ENCODE peak calls at places on chromosomes 13 and 19, in eight cellular contexts. One of them, this sample, is unnamed.

GRCh38 chr19:10888421-10888866 is 17.1 kb downstream of the CARM1 start:
- DNase-seq in stomach: no peak
- DNase-seq in GM12865: peak; percentile 34
- DNase-seq in naive thymus-derived CD4-positive, alpha-beta T cell: no peak
- DNase-seq in brain microvascular endothelial cell: no peak
- DNase-seq in right lobe of liver: no peak
- DNase-seq in choroid plexus epithelial cell: no peak
- DNase-seq in CD4-positive, CD25-positive, alpha-beta regulatory T cell: no peak
- DNase-seq in this sample: no peak

GRCh38 chr13:39892731-39893293 is 237.3 kb downstream of the COG6 start:
- DNase-seq in choroid plexus epithelial cell: peak; percentile 66
- DNase-seq in CD4-positive, CD25-positive, alpha-beta regulatory T cell: peak; percentile 56
- DNase-seq in GM12865: no peak
- DNase-seq in brain microvascular endothelial cell: no peak
- DNase-seq in stomach: no peak
- DNase-seq in right lobe of liver: no peak
- DNase-seq in naive thymus-derived CD4-positive, alpha-beta T cell: peak; percentile 55
- DNase-seq in this sample: peak; percentile 99

GRCh38 chr19:18479964-18480723 is 41.7 kb downstream of the ELL start:
- DNase-seq in stomach: peak; percentile 49
- DNase-seq in naive thymus-derived CD4-positive, alpha-beta T cell: no peak
- DNase-seq in GM12865: no peak
- DNase-seq in brain microvascular endothelial cell: no peak
- DNase-seq in right lobe of liver: no peak
- DNase-seq in CD4-positive, CD25-positive, alpha-beta regulatory T cell: no peak
- DNase-seq in choroid plexus epithelial cell: peak; percentile 65
- DNase-seq in this sample: peak; percentile 77

GRCh38 chr19:45473366-45474190 is 5.8 kb downstream of the FOSB start:
- DNase-seq in naive thymus-derived CD4-positive, alpha-beta T cell: no peak
- DNase-seq in brain microvascular endothelial cell: peak; percentile 21
- DNase-seq in right lobe of liver: no peak
- DNase-seq in CD4-positive, CD25-positive, alpha-beta regulatory T cell: no peak
- DNase-seq in GM12865: no peak
- DNase-seq in choroid plexus epithelial cell: no peak
- DNase-seq in stomach: no peak
- DNase-seq in this sample: no peak

GRCh38 chr13:75263741-75264407 is 218.1 kb downstream of the TBC1D4 start:
- DNase-seq in brain microvascular endothelial cell: no peak
- DNase-seq in naive thymus-derived CD4-positive, alpha-beta T cell: no peak
- DNase-seq in right lobe of liver: no peak
- DNase-seq in GM12865: no peak
- DNase-seq in stomach: no peak
- DNase-seq in choroid plexus epithelial cell: peak; percentile 27
- DNase-seq in CD4-positive, CD25-positive, alpha-beta regulatory T cell: no peak
- DNase-seq in this sample: peak; percentile 19

GRCh38 chr19:45863840-45864628 is at the start of gene FOXA3:
- DNase-seq in naive thymus-derived CD4-positive, alpha-beta T cell: peak; percentile 50
- DNase-seq in right lobe of liver: peak; percentile 85
- DNase-seq in GM12865: peak; percentile 69
- DNase-seq in CD4-positive, CD25-positive, alpha-beta regulatory T cell: peak; percentile 60
- DNase-seq in brain microvascular endothelial cell: no peak
- DNase-seq in stomach: peak; percentile 81
- DNase-seq in choroid plexus epithelial cell: peak; percentile 17
- DNase-seq in this sample: no peak

GRCh38 chr19:11446652-11447301 is 11.3 kb downstream of the PRKCSH start:
- DNase-seq in CD4-positive, CD25-positive, alpha-beta regulatory T cell: no peak
- DNase-seq in stomach: peak; percentile 63
- DNase-seq in GM12865: no peak
- DNase-seq in choroid plexus epithelial cell: peak; percentile 40
- DNase-seq in brain microvascular endothelial cell: no peak
- DNase-seq in naive thymus-derived CD4-positive, alpha-beta T cell: peak; percentile 44
- DNase-seq in right lobe of liver: no peak
- DNase-seq in this sample: peak; percentile 17

GRCh38 chr19:48868196-48868886 is at the start of gene PLEKHA4:
- DNase-seq in right lobe of liver: peak; percentile 75
- DNase-seq in GM12865: no peak
- DNase-seq in stomach: peak; percentile 54
- DNase-seq in naive thymus-derived CD4-positive, alpha-beta T cell: no peak
- DNase-seq in CD4-positive, CD25-positive, alpha-beta regulatory T cell: no peak
- DNase-seq in brain microvascular endothelial cell: no peak
- DNase-seq in choroid plexus epithelial cell: peak; percentile 53
- DNase-seq in this sample: peak; percentile 57

GRCh38 chr19:35332817-35333216 is 3.8 kb downstream of the CD22 start:
- DNase-seq in GM12865: peak; percentile 82
- DNase-seq in choroid plexus epithelial cell: no peak
- DNase-seq in stomach: no peak
- DNase-seq in right lobe of liver: no peak
- DNase-seq in brain microvascular endothelial cell: no peak
- DNase-seq in naive thymus-derived CD4-positive, alpha-beta T cell: peak; percentile 43
- DNase-seq in CD4-positive, CD25-positive, alpha-beta regulatory T cell: peak; percentile 23
- DNase-seq in this sample: no peak

GRCh38 chr13:48539550-48539949 is 6.7 kb upstream of the RCBTB2 start:
- DNase-seq in CD4-positive, CD25-positive, alpha-beta regulatory T cell: no peak
- DNase-seq in GM12865: no peak
- DNase-seq in stomach: no peak
- DNase-seq in brain microvascular endothelial cell: no peak
- DNase-seq in right lobe of liver: no peak
- DNase-seq in choroid plexus epithelial cell: no peak
- DNase-seq in naive thymus-derived CD4-positive, alpha-beta T cell: no peak
- DNase-seq in this sample: no peak

GRCh38 chr13:100392709-100393630 is 195.6 kb downstream of the GGACT start:
- DNase-seq in CD4-positive, CD25-positive, alpha-beta regulatory T cell: peak; percentile 72
- DNase-seq in choroid plexus epithelial cell: peak; percentile 100
- DNase-seq in naive thymus-derived CD4-positive, alpha-beta T cell: no peak
- DNase-seq in right lobe of liver: no peak
- DNase-seq in stomach: peak; percentile 69
- DNase-seq in brain microvascular endothelial cell: peak; percentile 100
- DNase-seq in GM12865: peak; percentile 73
- DNase-seq in this sample: peak; percentile 100

DNA sequence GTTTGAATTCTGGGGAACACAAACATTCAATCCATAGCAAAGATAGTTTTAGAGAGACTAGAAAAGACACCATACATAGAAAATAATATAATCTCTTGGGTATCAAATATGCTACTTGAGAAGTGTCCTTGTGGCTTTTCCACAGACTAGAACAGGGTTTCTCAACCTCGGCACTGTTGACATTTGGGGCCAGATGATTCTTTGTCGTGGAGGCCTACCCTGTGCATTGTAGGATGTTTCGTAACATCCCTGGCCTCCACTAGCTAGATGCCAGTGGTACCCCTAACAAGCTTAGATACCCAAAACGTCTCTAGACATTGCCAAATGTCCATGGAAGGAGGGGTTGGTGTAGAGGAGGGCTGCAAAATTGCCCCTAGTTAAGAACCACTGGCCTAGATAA is 2.2 kb upstream of the ESD start:
- DNase-seq in right lobe of liver: no peak
- DNase-seq in stomach: no peak
- DNase-seq in GM12865: no peak
- DNase-seq in naive thymus-derived CD4-positive, alpha-beta T cell: no peak
- DNase-seq in choroid plexus epithelial cell: no peak
- DNase-seq in CD4-positive, CD25-positive, alpha-beta regulatory T cell: no peak
- DNase-seq in brain microvascular endothelial cell: no peak
- DNase-seq in this sample: no peak
- H3K4me3 ChIP-seq in right lobe of liver: no peak overlapping the region
- H3K4me3 ChIP-seq in stomach: no peak overlapping the region
- H3K4me3 ChIP-seq in GM12865: no peak overlapping the region
- H3K4me3 ChIP-seq in naive thymus-derived CD4-positive, alpha-beta T cell: no peak overlapping the region
- H3K4me3 ChIP-seq in choroid plexus epithelial cell: no peak overlapping the region
- H3K4me3 ChIP-seq in CD4-positive, CD25-positive, alpha-beta regulatory T cell: no peak overlapping the region
- H3K4me3 ChIP-seq in brain microvascular endothelial cell: no peak overlapping the region
- H3K4me3 ChIP-seq in this sample: no peak overlapping the region

DNA sequence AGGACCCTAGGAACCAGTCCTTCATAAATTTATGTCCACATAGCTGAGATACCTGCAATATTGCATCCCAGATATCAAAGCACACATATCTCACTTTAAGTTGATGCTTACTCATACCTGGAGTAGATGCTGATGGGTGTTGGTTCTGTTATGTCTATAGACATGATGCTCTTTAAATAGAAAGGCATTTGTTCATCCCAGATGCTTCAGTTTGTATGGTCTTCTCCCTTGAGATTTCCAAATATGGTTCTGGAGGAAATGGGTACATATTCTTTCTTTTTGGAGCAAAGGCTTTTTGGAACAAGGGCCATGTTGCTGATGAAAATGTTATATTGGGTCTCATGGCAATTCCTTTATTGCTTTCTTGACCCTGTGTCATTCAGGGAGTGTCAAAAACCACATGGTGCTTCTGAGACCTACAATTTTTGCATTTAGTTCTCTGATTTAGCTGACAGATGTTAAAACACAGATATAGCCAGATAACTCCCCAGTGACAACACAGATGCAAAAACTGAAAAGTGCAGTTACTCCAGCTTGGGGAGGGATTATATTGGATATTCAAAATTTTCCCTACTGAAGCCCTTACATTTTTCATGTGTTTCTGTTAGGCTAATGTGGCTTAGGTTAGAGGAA is 211.4 kb downstream of the KCNRG start:
- DNase-seq in CD4-positive, CD25-positive, alpha-beta regulatory T cell: peak; percentile 16
- DNase-seq in GM12865: peak; percentile 30
- DNase-seq in stomach: no peak
- DNase-seq in naive thymus-derived CD4-positive, alpha-beta T cell: no peak
- DNase-seq in brain microvascular endothelial cell: no peak
- DNase-seq in right lobe of liver: no peak
- DNase-seq in choroid plexus epithelial cell: no peak
- DNase-seq in this sample: no peak
- H3K4me3 ChIP-seq in CD4-positive, CD25-positive, alpha-beta regulatory T cell: no peak overlapping the region
- H3K4me3 ChIP-seq in GM12865: no peak overlapping the region
- H3K4me3 ChIP-seq in stomach: no peak overlapping the region
- H3K4me3 ChIP-seq in naive thymus-derived CD4-positive, alpha-beta T cell: no peak overlapping the region
- H3K4me3 ChIP-seq in brain microvascular endothelial cell: no peak overlapping the region
- H3K4me3 ChIP-seq in right lobe of liver: no peak overlapping the region
- H3K4me3 ChIP-seq in choroid plexus epithelial cell: no peak overlapping the region
- H3K4me3 ChIP-seq in this sample: no peak overlapping the region

GRCh38 chr13:110561335-110562033 is at the start of gene RAB20:
- DNase-seq in CD4-positive, CD25-positive, alpha-beta regulatory T cell: peak; percentile 66
- DNase-seq in right lobe of liver: peak; percentile 96
- DNase-seq in stomach: peak; percentile 92
- DNase-seq in brain microvascular endothelial cell: peak; percentile 72
- DNase-seq in GM12865: peak; percentile 71
- DNase-seq in naive thymus-derived CD4-positive, alpha-beta T cell: peak; percentile 40
- DNase-seq in choroid plexus epithelial cell: peak; percentile 90
- DNase-seq in this sample: peak; percentile 82

GRCh38 chr13:110559429-110559943 is 2.0 kb downstream of the RAB20 start:
- DNase-seq in stomach: peak; percentile 91
- DNase-seq in right lobe of liver: peak; percentile 77
- DNase-seq in CD4-positive, CD25-positive, alpha-beta regulatory T cell: no peak
- DNase-seq in choroid plexus epithelial cell: peak; percentile 71
- DNase-seq in brain microvascular endothelial cell: peak; percentile 48
- DNase-seq in GM12865: no peak
- DNase-seq in naive thymus-derived CD4-positive, alpha-beta T cell: no peak
- DNase-seq in this sample: peak; percentile 52

GRCh38 chr13:110557610-110558305 is 3.8 kb downstream of the RAB20 start:
- DNase-seq in stomach: peak; percentile 76
- DNase-seq in CD4-positive, CD25-positive, alpha-beta regulatory T cell: no peak
- DNase-seq in choroid plexus epithelial cell: no peak
- DNase-seq in GM12865: no peak
- DNase-seq in naive thymus-derived CD4-positive, alpha-beta T cell: no peak
- DNase-seq in brain microvascular endothelial cell: no peak
- DNase-seq in right lobe of liver: no peak
- DNase-seq in this sample: no peak

GRCh38 chr13:110560606-110561334 is 752 bp downstream of the RAB20 start:
- DNase-seq in stomach: peak; percentile 57
- DNase-seq in brain microvascular endothelial cell: peak; percentile 20
- DNase-seq in choroid plexus epithelial cell: no peak
- DNase-seq in CD4-positive, CD25-positive, alpha-beta regulatory T cell: peak; percentile 42
- DNase-seq in right lobe of liver: peak; percentile 68
- DNase-seq in naive thymus-derived CD4-positive, alpha-beta T cell: peak; percentile 18
- DNase-seq in GM12865: no peak
- DNase-seq in this sample: peak; percentile 47

DNA sequence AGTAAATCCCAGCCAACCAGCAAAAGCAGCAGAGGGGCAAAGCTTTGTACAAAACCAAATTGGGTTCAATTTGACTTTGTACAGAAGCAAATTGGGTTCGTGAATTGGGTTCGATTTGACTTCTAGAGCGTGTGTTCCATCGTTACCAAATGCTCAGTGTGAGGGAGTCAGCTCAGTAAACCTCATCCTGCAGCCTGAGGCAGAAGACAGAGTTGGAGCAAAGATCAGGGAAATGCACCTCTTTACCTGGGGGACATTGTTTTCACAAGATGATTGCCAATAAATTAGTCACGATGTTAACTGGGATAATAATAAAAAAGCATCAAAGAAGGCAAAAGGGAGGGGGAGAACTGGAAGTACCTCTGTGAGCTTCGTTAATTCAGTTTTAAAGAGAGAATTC is 1.5 kb downstream of the RAB20 start:
- DNase-seq in CD4-positive, CD25-positive, alpha-beta regulatory T cell: no peak
- DNase-seq in stomach: no peak
- DNase-seq in GM12865: no peak
- DNase-seq in right lobe of liver: no peak
- DNase-seq in choroid plexus epithelial cell: no peak
- DNase-seq in naive thymus-derived CD4-positive, alpha-beta T cell: no peak
- DNase-seq in brain microvascular endothelial cell: no peak
- DNase-seq in this sample: peak; percentile 6
- H3K4me3 ChIP-seq in CD4-positive, CD25-positive, alpha-beta regulatory T cell: no peak overlapping the region
- H3K4me3 ChIP-seq in stomach: peak overlapping the region; percentile 89
- H3K4me3 ChIP-seq in GM12865: no peak overlapping the region
- H3K4me3 ChIP-seq in right lobe of liver: peak overlapping the region; percentile 96
- H3K4me3 ChIP-seq in choroid plexus epithelial cell: peak overlapping the region; percentile 33
- H3K4me3 ChIP-seq in naive thymus-derived CD4-positive, alpha-beta T cell: no peak overlapping the region
- H3K4me3 ChIP-seq in brain microvascular endothelial cell: no peak overlapping the region
- H3K4me3 ChIP-seq in this sample: peak overlapping the region; percentile 82

DNA sequence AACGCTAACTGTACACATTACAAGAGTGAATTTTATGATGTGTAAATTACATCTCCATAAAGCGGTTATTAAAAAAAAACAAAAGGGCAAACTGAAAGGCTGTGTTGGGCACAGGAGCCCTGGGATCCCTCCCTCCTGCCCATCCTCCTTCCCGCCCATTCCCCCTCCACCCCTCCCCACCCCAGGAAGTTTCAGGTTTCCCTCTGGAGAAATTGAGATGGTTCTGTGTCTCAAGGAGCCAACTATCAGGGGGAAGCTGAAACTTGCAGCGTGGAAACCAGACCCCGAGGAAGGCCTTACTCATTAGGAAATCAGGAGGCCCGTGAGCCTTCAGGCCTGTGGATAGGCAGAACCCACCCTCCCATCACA is 15.7 kb downstream of the MLLT1 start:
- DNase-seq in CD4-positive, CD25-positive, alpha-beta regulatory T cell: no peak
- DNase-seq in stomach: no peak
- DNase-seq in choroid plexus epithelial cell: peak; percentile 72
- DNase-seq in naive thymus-derived CD4-positive, alpha-beta T cell: no peak
- DNase-seq in right lobe of liver: no peak
- DNase-seq in GM12865: no peak
- DNase-seq in brain microvascular endothelial cell: no peak
- DNase-seq in this sample: no peak
- H3K4me3 ChIP-seq in CD4-positive, CD25-positive, alpha-beta regulatory T cell: no peak overlapping the region
- H3K4me3 ChIP-seq in stomach: no peak overlapping the region
- H3K4me3 ChIP-seq in choroid plexus epithelial cell: no peak overlapping the region
- H3K4me3 ChIP-seq in naive thymus-derived CD4-positive, alpha-beta T cell: no peak overlapping the region
- H3K4me3 ChIP-seq in right lobe of liver: no peak overlapping the region
- H3K4me3 ChIP-seq in GM12865: no peak overlapping the region
- H3K4me3 ChIP-seq in brain microvascular endothelial cell: no peak overlapping the region
- H3K4me3 ChIP-seq in this sample: no peak overlapping the region

GRCh38 chr19:676343-677105 is at the start of gene FSTL3:
- DNase-seq in naive thymus-derived CD4-positive, alpha-beta T cell: no peak
- DNase-seq in CD4-positive, CD25-positive, alpha-beta regulatory T cell: no peak
- DNase-seq in choroid plexus epithelial cell: no peak
- DNase-seq in right lobe of liver: no peak
- DNase-seq in GM12865: no peak
- DNase-seq in stomach: no peak
- DNase-seq in brain microvascular endothelial cell: peak; percentile 25
- DNase-seq in this sample: peak; percentile 28
- H3K4me3 ChIP-seq in naive thymus-derived CD4-positive, alpha-beta T cell: no peak within 1 kb of the TSS
- H3K4me3 ChIP-seq in CD4-positive, CD25-positive, alpha-beta regulatory T cell: no peak within 1 kb of the TSS
- H3K4me3 ChIP-seq in choroid plexus epithelial cell: peak within 1 kb of the TSS; percentile 74
- H3K4me3 ChIP-seq in right lobe of liver: peak within 1 kb of the TSS; percentile 23
- H3K4me3 ChIP-seq in GM12865: no peak within 1 kb of the TSS
- H3K4me3 ChIP-seq in stomach: peak within 1 kb of the TSS; percentile 52
- H3K4me3 ChIP-seq in brain microvascular endothelial cell: peak within 1 kb of the TSS; percentile 81
- H3K4me3 ChIP-seq in this sample: peak within 1 kb of the TSS; percentile 81

GRCh38 chr13:56528040-56528760 is 612.5 kb upstream of the PRR20A start:
- DNase-seq in CD4-positive, CD25-positive, alpha-beta regulatory T cell: no peak
- DNase-seq in right lobe of liver: no peak
- DNase-seq in GM12865: no peak
- DNase-seq in stomach: no peak
- DNase-seq in naive thymus-derived CD4-positive, alpha-beta T cell: no peak
- DNase-seq in brain microvascular endothelial cell: no peak
- DNase-seq in choroid plexus epithelial cell: no peak
- DNase-seq in this sample: no peak
- H3K4me3 ChIP-seq in CD4-positive, CD25-positive, alpha-beta regulatory T cell: no peak overlapping the region
- H3K4me3 ChIP-seq in right lobe of liver: no peak overlapping the region
- H3K4me3 ChIP-seq in GM12865: no peak overlapping the region
- H3K4me3 ChIP-seq in stomach: no peak overlapping the region
- H3K4me3 ChIP-seq in naive thymus-derived CD4-positive, alpha-beta T cell: no peak overlapping the region
- H3K4me3 ChIP-seq in brain microvascular endothelial cell: no peak overlapping the region
- H3K4me3 ChIP-seq in choroid plexus epithelial cell: no peak overlapping the region
- H3K4me3 ChIP-seq in this sample: no peak overlapping the region

This sample was measured in fibroblast of the aortic adventitia.